ENCODE peak calls at places on chromosomes 1 and 21, in seven cellular contexts. M, E, Y, S, U, F and Q are unnamed samples.

GRCh38 chr21:45405819-45406762 is 1.1 kb downstream of the COL18A1 start:
- DNase-seq in U (peak), M (peak), F (no peak), Y (no peak), E (no peak), S (no peak), Q (no peak)

GRCh38 chr1:39925727-39926342 is 24.1 kb upstream of the MYCL start:
- DNase-seq in E (no peak), U (no peak), S (no peak), M (no peak), F (no peak), Y (no peak), Q (no peak)

GRCh38 chr1:233651563-233652233 is 37.8 kb downstream of the KCNK1 start:
- DNase-seq in F (no peak), E (no peak), U (no peak), S (no peak), Y (no peak), M (no peak), Q (no peak)

GRCh38 chr1:164823486-164824279 is 264.7 kb downstream of the PBX1 start:
- DNase-seq in F (no peak), M (no peak), E (no peak), U (no peak), Y (no peak), S (no peak), Q (no peak)

GRCh38 chr1:200738348-200738732 is 353 bp upstream of the CAMSAP2 start:
- DNase-seq in F (no peak), E (no peak), Y (no peak), M (no peak), S (no peak), U (no peak), Q (no peak)

GRCh38 chr1:75730432-75730831 is 5.9 kb downstream of the ACADM start:
- DNase-seq in M (no peak), F (no peak), Y (no peak), S (no peak), E (no peak), U (no peak), Q (no peak)

GRCh38 chr1:89671775-89672488 is 39.0 kb downstream of the LRRC8C start:
- DNase-seq in S (no peak), M (no peak), F (no peak), Y (no peak), U (no peak), E (no peak), Q (no peak)

GRCh38 chr1:203225054-203225453 is 4.4 kb downstream of the CHIT1 start:
- DNase-seq in M (no peak), F (no peak), E (no peak), Y (no peak), U (no peak), S (no peak), Q (no peak)

GRCh38 chr1:208068908-208069307 is 158.0 kb upstream of the CD34 start:
- DNase-seq in M (no peak), U (no peak), E (no peak), S (no peak), Y (no peak), F (no peak), Q (no peak)